ENCODE peak calls at places on chromosomes 16 and 17, in seven cellular contexts. One of them, this sample, is unnamed.

GRCh38 chr16:80803341-80804060 is 897 bp downstream of the CDYL2 start:
- DNase-seq in mesothelial cell of epicardium: peak
- DNase-seq in H7: peak
- DNase-seq in GM13977: peak
- DNase-seq in NCI-H146: no peak
- DNase-seq in foreskin fibroblast: no peak
- DNase-seq in ACHN: peak
- DNase-seq in this sample: no peak

GRCh38 chr17:8740486-8740885 is 4.2 kb downstream of the CCDC42 start:
- DNase-seq in NCI-H146: no peak
- DNase-seq in ACHN: no peak
- DNase-seq in mesothelial cell of epicardium: no peak
- DNase-seq in H7: peak
- DNase-seq in foreskin fibroblast: no peak
- DNase-seq in GM13977: peak
- DNase-seq in this sample: no peak

GRCh38 chr16:72099377-72099818 is 5.8 kb downstream of the DHX38 start:
- DNase-seq in foreskin fibroblast: peak
- DNase-seq in mesothelial cell of epicardium: peak
- DNase-seq in H7: peak
- DNase-seq in ACHN: peak
- DNase-seq in GM13977: peak
- DNase-seq in NCI-H146: peak
- DNase-seq in this sample: no peak

GRCh38 chr17:78351449-78352006 is 8.3 kb downstream of the SOCS3 start:
- DNase-seq in mesothelial cell of epicardium: peak
- DNase-seq in H7: peak
- DNase-seq in NCI-H146: no peak
- DNase-seq in ACHN: peak
- DNase-seq in GM13977: no peak
- DNase-seq in foreskin fibroblast: peak
- DNase-seq in this sample: peak

GRCh38 chr17:21280081-21280518 is 4.4 kb upstream of the MAP2K3 start:
- DNase-seq in mesothelial cell of epicardium: peak
- DNase-seq in ACHN: peak
- DNase-seq in foreskin fibroblast: peak
- DNase-seq in H7: peak
- DNase-seq in NCI-H146: peak
- DNase-seq in GM13977: peak
- DNase-seq in this sample: peak

GRCh38 chr17:59254742-59255141 is 34.4 kb downstream of the GDPD1 start:
- DNase-seq in H7: no peak
- DNase-seq in NCI-H146: no peak
- DNase-seq in GM13977: peak
- DNase-seq in ACHN: no peak
- DNase-seq in mesothelial cell of epicardium: no peak
- DNase-seq in foreskin fibroblast: no peak
- DNase-seq in this sample: no peak

GRCh38 chr17:58121925-58122324 is 26.3 kb upstream of the OR4D1 start:
- DNase-seq in H7: peak
- DNase-seq in ACHN: peak
- DNase-seq in NCI-H146: peak
- DNase-seq in mesothelial cell of epicardium: no peak
- DNase-seq in foreskin fibroblast: peak
- DNase-seq in GM13977: no peak
- DNase-seq in this sample: no peak

GRCh38 chr16:73713301-73713700 is 583.3 kb upstream of the PSMD7 start:
- DNase-seq in NCI-H146: no peak
- DNase-seq in ACHN: no peak
- DNase-seq in mesothelial cell of epicardium: no peak
- DNase-seq in foreskin fibroblast: no peak
- DNase-seq in H7: no peak
- DNase-seq in GM13977: no peak
- DNase-seq in this sample: no peak

GRCh38 chr17:65703891-65704290 is 142.4 kb upstream of the AXIN2 start:
- DNase-seq in foreskin fibroblast: no peak
- DNase-seq in ACHN: no peak
- DNase-seq in H7: no peak
- DNase-seq in GM13977: no peak
- DNase-seq in mesothelial cell of epicardium: no peak
- DNase-seq in NCI-H146: no peak
- DNase-seq in this sample: no peak

GRCh38 chr16:16175296-16175695 is 48.0 kb downstream of the ABCC6 start:
- DNase-seq in mesothelial cell of epicardium: no peak
- DNase-seq in GM13977: no peak
- DNase-seq in NCI-H146: no peak
- DNase-seq in foreskin fibroblast: no peak
- DNase-seq in ACHN: no peak
- DNase-seq in H7: no peak
- DNase-seq in this sample: no peak

GRCh38 chr17:78185981-78186688 is 717 bp downstream of the TK1 start:
- DNase-seq in GM13977: no peak
- DNase-seq in H7: no peak
- DNase-seq in NCI-H146: peak
- DNase-seq in mesothelial cell of epicardium: no peak
- DNase-seq in foreskin fibroblast: peak
- DNase-seq in ACHN: peak
- DNase-seq in this sample: peak

GRCh38 chr16:8931864-8932263 is 31.8 kb downstream of the USP7 start:
- DNase-seq in GM13977: no peak
- DNase-seq in mesothelial cell of epicardium: peak
- DNase-seq in NCI-H146: no peak
- DNase-seq in ACHN: peak
- DNase-seq in foreskin fibroblast: peak
- DNase-seq in H7: peak
- DNase-seq in this sample: no peak

GRCh38 chr16:84258266-84258665 is 18.5 kb upstream of the KCNG4 start:
- DNase-seq in foreskin fibroblast: no peak
- DNase-seq in H7: no peak
- DNase-seq in ACHN: no peak
- DNase-seq in mesothelial cell of epicardium: no peak
- DNase-seq in GM13977: no peak
- DNase-seq in NCI-H146: no peak
- DNase-seq in this sample: no peak

GRCh38 chr16:58126451-58126968 is 2.7 kb downstream of the CFAP20 start:
- DNase-seq in NCI-H146: no peak
- DNase-seq in ACHN: no peak
- DNase-seq in mesothelial cell of epicardium: no peak
- DNase-seq in GM13977: no peak
- DNase-seq in H7: no peak
- DNase-seq in foreskin fibroblast: no peak
- DNase-seq in this sample: no peak

GRCh38 chr16:70298988-70299938 is at the start of gene DDX19B:
- DNase-seq in NCI-H146: peak
- DNase-seq in foreskin fibroblast: peak
- DNase-seq in GM13977: peak
- DNase-seq in ACHN: peak
- DNase-seq in H7: peak
- DNase-seq in mesothelial cell of epicardium: peak
- DNase-seq in this sample: peak

GRCh38 chr16:4306439-4307214 is 9.2 kb upstream of the GLIS2 start:
- DNase-seq in mesothelial cell of epicardium: no peak
- DNase-seq in NCI-H146: peak
- DNase-seq in ACHN: no peak
- DNase-seq in H7: peak
- DNase-seq in foreskin fibroblast: no peak
- DNase-seq in GM13977: peak
- DNase-seq in this sample: no peak